ENCODE peak calls at places on chromosomes 7 and 10, in five cellular contexts. D is H9, Q is trophoblast cell, F is IMR-90, Y is H1. L is an unnamed sample.

GRCh38 chr7:116952640-116953371 is 495 bp upstream of the ST7 start:
- DNase-seq in D (peak), Q (peak), F (peak), Y (peak), L (peak)

GRCh38 chr7:22879718-22880306 is 57.2 kb upstream of the TOMM7 start:
- DNase-seq in D (no peak), Q (no peak), F (no peak), Y (no peak), L (no peak)

GRCh38 chr7:151796871-151797270 is 80.0 kb downstream of the PRKAG2 start:
- DNase-seq in D (no peak), Q (peak), F (no peak), Y (no peak), L (no peak)

GRCh38 chr7:111560773-111561658 is 1.3 kb downstream of the IMMP2L start:
- DNase-seq in D (no peak), Q (peak), F (peak), Y (no peak), L (no peak)

GRCh38 chr7:158617737-158618128 is 30.1 kb upstream of the PTPRN2 start:
- DNase-seq in D (peak), Q (no peak), F (peak), Y (no peak), L (no peak)

GRCh38 chr7:73899731-73900142 is 38.8 kb downstream of the TMEM270 start:
- DNase-seq in D (no peak), Q (peak), F (peak), Y (no peak), L (no peak)

GRCh38 chr10:1464866-1465265 is 272.5 kb downstream of the ADARB2 start:
- DNase-seq in D (no peak), Q (no peak), F (no peak), Y (no peak), L (no peak)

GRCh38 chr7:2116903-2117680 is 115.7 kb downstream of the MAD1L1 start:
- DNase-seq in D (no peak), Q (no peak), F (peak), Y (no peak), L (no peak)

GRCh38 chr10:132452216-132452650 is 55.2 kb downstream of the PWWP2B start:
- DNase-seq in D (no peak), Q (no peak), F (no peak), Y (no peak), L (no peak)

GRCh38 chr7:155296788-155297516 is 726 bp upstream of the INSIG1 start:
- DNase-seq in D (peak), Q (peak), F (peak), Y (peak), L (no peak)

GRCh38 chr7:1325246-1325645 is 92.6 kb downstream of the UNCX start:
- DNase-seq in D (no peak), Q (no peak), F (no peak), Y (no peak), L (no peak)

GRCh38 chr10:86861351-86861750 is 96.1 kb downstream of the MMRN2 start:
- DNase-seq in D (no peak), Q (no peak), F (no peak), Y (no peak), L (no peak)

GRCh38 chr10:86862373-86862772 is 95.0 kb downstream of the MMRN2 start:
- DNase-seq in D (no peak), Q (no peak), F (no peak), Y (no peak), L (no peak)

GRCh38 chr10:86862786-86863185 is 94.6 kb downstream of the MMRN2 start:
- DNase-seq in D (no peak), Q (no peak), F (no peak), Y (no peak), L (no peak)

GRCh38 chr10:86867149-86867548 is 90.3 kb downstream of the MMRN2 start:
- DNase-seq in D (no peak), Q (no peak), F (no peak), Y (no peak), L (no peak)

GRCh38 chr10:86863443-86863842 is 94.0 kb downstream of the MMRN2 start:
- DNase-seq in D (no peak), Q (no peak), F (no peak), Y (no peak), L (no peak)
- H4K91ac ChIP-seq in D (no peak), Q (peak), F (no peak), Y (peak), L (no peak)

GRCh38 chr7:28272461-28272877 is 91.9 kb upstream of the JAZF1 start:
- DNase-seq in D (peak), Q (peak), F (peak), Y (no peak), L (peak)
- H4K91ac ChIP-seq in D (no peak), Q (no peak), F (no peak), Y (no peak), L (no peak)

GRCh38 chr10:69734416-69734796 is 67.3 kb upstream of the COL13A1 start:
- DNase-seq in D (no peak), Q (no peak), F (no peak), Y (no peak), L (no peak)
- H4K91ac ChIP-seq in D (no peak), Q (no peak), F (peak), Y (peak), L (no peak)

DNA sequence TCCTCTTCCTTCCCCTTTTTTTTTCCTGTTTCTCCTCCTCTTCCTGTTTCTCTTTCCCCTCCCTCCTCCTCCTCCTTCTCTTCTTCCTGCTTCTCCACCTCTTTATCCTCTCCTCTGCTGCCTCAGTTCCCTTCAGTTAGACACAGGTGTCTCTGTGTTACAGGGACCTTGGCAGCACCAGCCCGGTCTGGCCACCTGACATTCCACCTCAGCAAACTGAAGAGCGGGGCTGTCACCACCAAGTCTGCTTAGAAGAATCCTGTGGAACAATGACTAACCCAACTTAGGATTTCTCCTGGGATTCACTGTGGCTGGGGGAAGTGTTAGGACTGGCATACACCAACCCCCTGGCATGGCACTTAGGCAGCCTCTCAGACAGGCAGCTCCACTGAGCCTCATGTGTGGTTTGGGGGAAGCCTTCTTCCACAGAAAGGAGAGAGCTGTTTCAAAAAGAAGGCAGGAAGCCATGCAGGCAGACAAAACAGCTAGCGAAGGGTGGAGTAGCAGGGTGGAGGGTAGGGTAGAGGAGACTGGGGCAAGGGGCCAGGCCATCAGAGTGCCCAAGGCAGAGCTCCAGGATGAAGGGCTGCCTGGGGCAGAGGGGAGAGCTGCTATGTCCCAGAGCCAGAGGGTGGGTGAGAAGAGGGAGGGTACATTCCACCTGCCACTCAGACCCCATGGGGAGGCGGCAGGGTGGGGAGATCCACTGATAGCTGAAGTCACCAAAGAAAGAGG is 13.2 kb upstream of the GDF10 start:
- DNase-seq in D (no peak), Q (no peak), F (no peak), Y (no peak), L (no peak)
- H4K91ac ChIP-seq in D (no peak), Q (no peak), F (no peak), Y (no peak), L (no peak)

L was measured in neuronal stem cell.